ENCODE peak calls at places on chromosome 15, in five cellular contexts. A is adipocyte, J is esophagus muscularis mucosa, L is right cardiac atrium, R is HCT116. M is an unnamed sample.

GRCh38 chr15:57861039-57861638 is 154.6 kb downstream of the POLR2M start:
- DNase-seq in A (peak; percentile 87), J (peak; percentile 55), L (no peak), R (peak; percentile 60), M (no peak)

GRCh38 chr15:78101423-78102105 is 9.2 kb downstream of the SH2D7 start:
- DNase-seq in A (no peak), J (no peak), L (no peak), R (no peak), M (no peak)

GRCh38 chr15:51718199-51718598 is 19.3 kb downstream of the LYSMD2 start:
- DNase-seq in A (peak; percentile 41), J (no peak), L (no peak), R (no peak), M (no peak)

GRCh38 chr15:37765809-37766208 is 168.6 kb upstream of the TMCO5A start:
- DNase-seq in A (no peak), J (no peak), L (no peak), R (no peak), M (no peak)

GRCh38 chr15:48400086-48400485 is 68.9 kb downstream of the DUT start:
- DNase-seq in A (peak; percentile 69), J (no peak), L (no peak), R (no peak), M (no peak)

GRCh38 chr15:65862682-65863081 is 6.6 kb upstream of the RAB11A start:
- DNase-seq in A (no peak), J (no peak), L (no peak), R (peak; percentile 90), M (no peak)

GRCh38 chr15:36867436-36867835 is 232.9 kb downstream of the MEIS2 start:
- DNase-seq in A (no peak), J (no peak), L (no peak), R (no peak), M (no peak)

GRCh38 chr15:44028349-44028748 is 166.7 kb downstream of the FRMD5 start:
- DNase-seq in A (no peak), J (no peak), L (no peak), R (no peak), M (no peak)

GRCh38 chr15:76431936-76432335 is 95.4 kb downstream of the ISL2 start:
- DNase-seq in A (peak; percentile 5), J (no peak), L (no peak), R (no peak), M (no peak)

GRCh38 chr15:47711654-47712053 is 5.7 kb upstream of the SEMA6D start:
- DNase-seq in A (peak; percentile 51), J (no peak), L (no peak), R (no peak), M (no peak)

GRCh38 chr15:45429974-45430792 is 51.8 kb upstream of the GATM start:
- DNase-seq in A (peak; percentile 88), J (peak; percentile 92), L (peak; percentile 90), R (no peak), M (peak; percentile 57)

GRCh38 chr15:65580287-65580686 is 30.6 kb downstream of the INTS14 start:
- DNase-seq in A (peak; percentile 56), J (no peak), L (no peak), R (no peak), M (no peak)

GRCh38 chr15:40325700-40326099 is 2.2 kb downstream of the INAFM2 start:
- DNase-seq in A (no peak), J (no peak), L (no peak), R (no peak), M (no peak)

GRCh38 chr15:59296181-59296617 is 76.5 kb downstream of the MYO1E start:
- DNase-seq in A (peak; percentile 82), J (no peak), L (no peak), R (no peak), M (no peak)

DNA sequence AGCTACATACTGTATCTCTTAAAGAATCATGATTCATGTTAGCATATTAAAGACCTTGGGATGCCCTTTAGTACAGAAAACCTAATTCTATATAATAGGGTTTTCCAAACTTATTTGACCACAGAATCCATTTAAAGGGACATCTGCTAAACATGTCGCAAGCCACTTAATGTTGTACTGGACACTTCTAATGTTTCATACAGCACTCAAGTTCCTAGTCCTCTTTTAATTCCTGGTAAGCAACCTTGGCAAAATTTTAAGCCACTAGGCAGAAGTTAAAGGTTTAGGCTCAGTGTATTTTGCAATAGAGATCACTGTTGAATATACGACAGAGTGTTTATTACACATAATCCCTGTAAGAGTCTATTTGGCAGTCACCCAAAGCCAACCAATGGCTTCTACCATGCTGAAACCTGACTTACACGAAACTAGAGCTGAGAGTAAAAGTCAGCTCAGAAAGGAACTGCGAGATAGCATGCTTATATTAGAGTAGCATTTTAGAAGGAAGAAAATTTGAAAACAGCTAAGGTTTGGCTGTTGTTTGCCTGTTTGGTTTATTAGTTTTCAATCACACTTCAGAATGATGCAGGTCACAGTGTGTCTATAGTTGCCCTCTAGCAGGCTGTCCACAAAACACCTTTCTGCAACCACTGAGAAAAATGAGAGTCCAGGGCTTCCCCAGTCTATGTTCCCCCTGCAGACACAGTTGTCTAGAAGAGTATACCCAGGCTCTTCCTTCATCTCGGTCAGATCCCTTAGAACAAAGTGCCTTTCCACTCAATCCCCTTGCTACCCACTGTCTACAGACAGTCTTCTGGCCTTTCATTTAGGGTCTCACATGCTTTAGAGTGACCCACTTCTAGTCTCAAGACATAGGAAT is 104.4 kb downstream of the FMN1 start:
- DNase-seq in A (peak; percentile 90), J (no peak), L (no peak), R (no peak), M (no peak)
- H3K4me3 ChIP-seq in A (no peak overlapping the region), J (no peak overlapping the region), L (no peak overlapping the region), R (no peak overlapping the region), M (no peak overlapping the region)

GRCh38 chr15:96232335-96232734 is 98.2 kb upstream of the NR2F2 start:
- DNase-seq in A (no peak), J (no peak), L (no peak), R (no peak), M (no peak)

GRCh38 chr15:96230557-96231181 is 99.8 kb upstream of the NR2F2 start:
- DNase-seq in A (no peak), J (no peak), L (no peak), R (no peak), M (no peak)

GRCh38 chr15:96237002-96237401 is 93.5 kb upstream of the NR2F2 start:
- DNase-seq in A (peak; percentile 58), J (no peak), L (no peak), R (no peak), M (no peak)

GRCh38 chr15:96234109-96234892 is 96.2 kb upstream of the NR2F2 start:
- DNase-seq in A (peak; percentile 35), J (no peak), L (no peak), R (no peak), M (no peak)
- H3K4me3 ChIP-seq in A (peak overlapping the region; percentile 8), J (no peak overlapping the region), L (no peak overlapping the region), R (no peak overlapping the region), M (no peak overlapping the region)

GRCh38 chr15:63212050-63212973 is 22.9 kb downstream of the RAB8B start:
- DNase-seq in A (peak; percentile 92), J (no peak), L (no peak), R (no peak), M (no peak)
- H3K4me3 ChIP-seq in A (peak overlapping the region; percentile 23), J (no peak overlapping the region), L (no peak overlapping the region), R (no peak overlapping the region), M (no peak overlapping the region)

DNA sequence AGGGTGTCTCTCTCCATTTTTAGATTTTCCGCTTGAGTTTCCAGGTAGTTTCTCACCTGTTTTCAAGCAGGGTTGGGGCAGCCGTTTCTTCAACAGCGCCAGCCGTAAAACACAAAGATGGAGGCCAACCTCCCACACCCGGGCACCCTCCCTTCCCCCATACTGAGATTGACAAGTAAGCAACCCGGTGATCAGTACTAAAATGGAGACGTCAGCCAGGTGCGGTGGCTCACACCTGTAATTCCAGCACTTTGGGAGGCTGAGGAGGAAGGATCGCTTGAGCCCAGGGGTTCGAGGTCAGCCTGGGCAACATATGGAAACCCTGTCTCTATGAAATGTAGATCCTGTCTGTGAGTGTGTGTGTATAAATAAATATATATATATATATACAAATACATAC is 903 bp upstream of the ZSCAN2 start:
- DNase-seq in A (no peak), J (no peak), L (no peak), R (no peak), M (no peak)
- H3K4me3 ChIP-seq in A (no peak overlapping the region), J (peak overlapping the region; percentile 75), L (no peak overlapping the region), R (no peak overlapping the region), M (peak overlapping the region; percentile 86)

GRCh38 chr15:85545185-85545584 is 164.8 kb downstream of the AKAP13 start:
- DNase-seq in A (peak; percentile 85), J (no peak), L (no peak), R (no peak), M (no peak)

GRCh38 chr15:85542895-85543331 is 162.5 kb downstream of the AKAP13 start:
- DNase-seq in A (no peak), J (no peak), L (no peak), R (no peak), M (no peak)

GRCh38 chr15:85542488-85542887 is 162.1 kb downstream of the AKAP13 start:
- DNase-seq in A (no peak), J (no peak), L (no peak), R (no peak), M (no peak)

GRCh38 chr15:85541744-85542143 is 161.3 kb downstream of the AKAP13 start:
- DNase-seq in A (no peak), J (no peak), L (no peak), R (no peak), M (no peak)

GRCh38 chr15:85543741-85544155 is 163.3 kb downstream of the AKAP13 start:
- DNase-seq in A (no peak), J (peak; percentile 93), L (peak; percentile 88), R (no peak), M (peak; percentile 73)
- H3K4me3 ChIP-seq in A (peak overlapping the region; percentile 59), J (peak overlapping the region; percentile 13), L (no peak overlapping the region), R (no peak overlapping the region), M (peak overlapping the region; percentile 38)

GRCh38 chr15:71294636-71295241 is 179.5 kb downstream of the THSD4 start:
- DNase-seq in A (peak; percentile 93), J (no peak), L (no peak), R (peak; percentile 84), M (no peak)

GRCh38 chr15:71291723-71292122 is 176.5 kb downstream of the THSD4 start:
- DNase-seq in A (no peak), J (no peak), L (no peak), R (no peak), M (no peak)

GRCh38 chr15:71294251-71294635 is 179.0 kb downstream of the THSD4 start:
- DNase-seq in A (no peak), J (peak; percentile 50), L (no peak), R (no peak), M (no peak)

GRCh38 chr15:71296032-71296686 is 180.9 kb downstream of the THSD4 start:
- DNase-seq in A (peak; percentile 77), J (no peak), L (no peak), R (peak; percentile 91), M (no peak)

GRCh38 chr15:71295242-71296031 is 180.2 kb downstream of the THSD4 start:
- DNase-seq in A (peak; percentile 92), J (no peak), L (no peak), R (peak; percentile 100), M (no peak)
- H3K4me3 ChIP-seq in A (peak overlapping the region; percentile 25), J (no peak overlapping the region), L (no peak overlapping the region), R (peak overlapping the region; percentile 51), M (no peak overlapping the region)

GRCh38 chr15:90529008-90529368 is 735 bp upstream of the CRTC3 start:
- DNase-seq in A (no peak), J (no peak), L (no peak), R (no peak), M (no peak)
- H3K4me3 ChIP-seq in A (peak overlapping the region; percentile 84), J (peak overlapping the region; percentile 88), L (peak overlapping the region; percentile 87), R (peak overlapping the region; percentile 65), M (peak overlapping the region; percentile 94)

M was measured in left ventricle myocardium inferior.